ENCODE peak calls at places on chromosomes 5 and 9, in eight cellular contexts. One of them, this sample, is unnamed.
A peak's percentile ranks its signal among the peaks of the same experiment; 100 is the strongest.

GRCh38 chr5:95989283-95990048 is 27.8 kb upstream of the ELL2 start:
- DNase-seq in glutamatergic neuron: no peak
- DNase-seq in MM.1S: no peak
- DNase-seq in neuronal stem cell: no peak
- DNase-seq in prostate gland: no peak
- DNase-seq in endothelial cell: no peak
- DNase-seq in activated effector memory CD4-positive, alpha-beta T cell treated with anti-CD3 and anti-CD28 coated beads, Interleukin-2, amount 50 U/mL, for 16 hours: no peak
- DNase-seq in cortex of kidney: no peak
- DNase-seq in this sample: no peak

GRCh38 chr9:131010482-131011273 is 1.7 kb downstream of the LAMC3 start:
- DNase-seq in MM.1S: no peak
- DNase-seq in glutamatergic neuron: no peak
- DNase-seq in endothelial cell: no peak
- DNase-seq in neuronal stem cell: no peak
- DNase-seq in activated effector memory CD4-positive, alpha-beta T cell treated with anti-CD3 and anti-CD28 coated beads, Interleukin-2, amount 50 U/mL, for 16 hours: no peak
- DNase-seq in cortex of kidney: no peak
- DNase-seq in prostate gland: no peak
- DNase-seq in this sample: no peak

GRCh38 chr9:79477955-79478751 is 93.6 kb upstream of the TLE4 start:
- DNase-seq in cortex of kidney: no peak
- DNase-seq in MM.1S: no peak
- DNase-seq in endothelial cell: peak; percentile 46
- DNase-seq in prostate gland: no peak
- DNase-seq in glutamatergic neuron: peak; percentile 31
- DNase-seq in neuronal stem cell: peak; percentile 26
- DNase-seq in activated effector memory CD4-positive, alpha-beta T cell treated with anti-CD3 and anti-CD28 coated beads, Interleukin-2, amount 50 U/mL, for 16 hours: no peak
- DNase-seq in this sample: no peak

GRCh38 chr9:15146121-15146820 is 160.7 kb downstream of the TTC39B start:
- DNase-seq in MM.1S: no peak
- DNase-seq in glutamatergic neuron: peak; percentile 26
- DNase-seq in endothelial cell: no peak
- DNase-seq in neuronal stem cell: peak; percentile 79
- DNase-seq in activated effector memory CD4-positive, alpha-beta T cell treated with anti-CD3 and anti-CD28 coated beads, Interleukin-2, amount 50 U/mL, for 16 hours: no peak
- DNase-seq in prostate gland: no peak
- DNase-seq in cortex of kidney: no peak
- DNase-seq in this sample: no peak

GRCh38 chr5:58071566-58071965 is 388.3 kb downstream of the PLK2 start:
- DNase-seq in cortex of kidney: no peak
- DNase-seq in MM.1S: peak; percentile 60
- DNase-seq in activated effector memory CD4-positive, alpha-beta T cell treated with anti-CD3 and anti-CD28 coated beads, Interleukin-2, amount 50 U/mL, for 16 hours: no peak
- DNase-seq in neuronal stem cell: peak; percentile 29
- DNase-seq in endothelial cell: peak; percentile 42
- DNase-seq in glutamatergic neuron: no peak
- DNase-seq in prostate gland: no peak
- DNase-seq in this sample: no peak

GRCh38 chr5:111859031-111859430 is 102.0 kb upstream of the NREP start:
- DNase-seq in glutamatergic neuron: no peak
- DNase-seq in MM.1S: no peak
- DNase-seq in prostate gland: no peak
- DNase-seq in cortex of kidney: no peak
- DNase-seq in endothelial cell: no peak
- DNase-seq in activated effector memory CD4-positive, alpha-beta T cell treated with anti-CD3 and anti-CD28 coated beads, Interleukin-2, amount 50 U/mL, for 16 hours: no peak
- DNase-seq in neuronal stem cell: no peak
- DNase-seq in this sample: no peak

GRCh38 chr9:37290881-37291485 is 131.5 kb upstream of the GRHPR start:
- DNase-seq in glutamatergic neuron: no peak
- DNase-seq in activated effector memory CD4-positive, alpha-beta T cell treated with anti-CD3 and anti-CD28 coated beads, Interleukin-2, amount 50 U/mL, for 16 hours: no peak
- DNase-seq in MM.1S: no peak
- DNase-seq in cortex of kidney: no peak
- DNase-seq in neuronal stem cell: no peak
- DNase-seq in prostate gland: no peak
- DNase-seq in endothelial cell: no peak
- DNase-seq in this sample: no peak

GRCh38 chr5:145362261-145362660 is 472.9 kb downstream of the PRELID2 start:
- DNase-seq in endothelial cell: no peak
- DNase-seq in glutamatergic neuron: no peak
- DNase-seq in MM.1S: no peak
- DNase-seq in cortex of kidney: no peak
- DNase-seq in activated effector memory CD4-positive, alpha-beta T cell treated with anti-CD3 and anti-CD28 coated beads, Interleukin-2, amount 50 U/mL, for 16 hours: no peak
- DNase-seq in prostate gland: no peak
- DNase-seq in neuronal stem cell: no peak
- DNase-seq in this sample: no peak

GRCh38 chr5:54563083-54563761 is 45.7 kb downstream of the SNX18 start:
- DNase-seq in glutamatergic neuron: no peak
- DNase-seq in prostate gland: no peak
- DNase-seq in MM.1S: no peak
- DNase-seq in activated effector memory CD4-positive, alpha-beta T cell treated with anti-CD3 and anti-CD28 coated beads, Interleukin-2, amount 50 U/mL, for 16 hours: no peak
- DNase-seq in cortex of kidney: no peak
- DNase-seq in neuronal stem cell: no peak
- DNase-seq in endothelial cell: no peak
- DNase-seq in this sample: no peak

GRCh38 chr5:14165375-14166091 is 22.4 kb downstream of the TRIO start:
- DNase-seq in neuronal stem cell: no peak
- DNase-seq in MM.1S: no peak
- DNase-seq in prostate gland: no peak
- DNase-seq in cortex of kidney: no peak
- DNase-seq in endothelial cell: no peak
- DNase-seq in glutamatergic neuron: no peak
- DNase-seq in activated effector memory CD4-positive, alpha-beta T cell treated with anti-CD3 and anti-CD28 coated beads, Interleukin-2, amount 50 U/mL, for 16 hours: no peak
- DNase-seq in this sample: no peak

GRCh38 chr5:118956727-118957126 is 31.6 kb downstream of the DTWD2 start:
- DNase-seq in cortex of kidney: no peak
- DNase-seq in prostate gland: no peak
- DNase-seq in endothelial cell: no peak
- DNase-seq in activated effector memory CD4-positive, alpha-beta T cell treated with anti-CD3 and anti-CD28 coated beads, Interleukin-2, amount 50 U/mL, for 16 hours: no peak
- DNase-seq in glutamatergic neuron: no peak
- DNase-seq in neuronal stem cell: no peak
- DNase-seq in MM.1S: peak; percentile 16
- DNase-seq in this sample: no peak